ENCODE peak calls at places on chromosome 2, in nine cellular contexts. Q is CD4-positive, CD25-positive, alpha-beta regulatory T cell; D is cardiac muscle cell; C is IMR-90; Y is MM.1S; E is colonic mucosa; M is RWPE1; G is psoas muscle; N is uterus. K is an unnamed sample.

GRCh38 chr2:128874608-128875007 is 555.9 kb upstream of the HS6ST1 start:
- DNase-seq in G (no peak), Y (no peak), D (no peak), E (no peak), M (no peak), Q (no peak), N (no peak), C (no peak), K (no peak)

GRCh38 chr2:198712485-198712884 is 745.3 kb downstream of the SATB2 start:
- DNase-seq in M (no peak), C (no peak), G (no peak), Q (no peak), N (no peak), Y (no peak), E (no peak), D (no peak), K (no peak)

GRCh38 chr2:224158061-224158460 is 119.0 kb upstream of the SERPINE2 start:
- DNase-seq in N (no peak), C (no peak), Q (no peak), E (no peak), D (no peak), G (no peak), M (no peak), Y (no peak), K (no peak)

GRCh38 chr2:226185613-226186211 is 613.9 kb downstream of the IRS1 start:
- DNase-seq in Y (no peak), M (peak; percentile 60), G (no peak), Q (no peak), N (no peak), E (no peak), D (no peak), C (peak; percentile 98), K (peak; percentile 98)

GRCh38 chr2:73700661-73701447 is 36.3 kb downstream of the TPRKB start:
- DNase-seq in D (no peak), Q (no peak), Y (no peak), M (no peak), C (no peak), N (no peak), G (no peak), E (peak; percentile 54), K (no peak)

GRCh38 chr2:55802067-55802466 is 108.4 kb upstream of the PNPT1 start:
- DNase-seq in M (no peak), Y (no peak), Q (no peak), E (no peak), C (no peak), D (no peak), N (no peak), G (no peak), K (no peak)

GRCh38 chr2:17813742-17814458 is 2.4 kb upstream of the MSGN1 start:
- DNase-seq in E (no peak), Y (peak; percentile 44), Q (no peak), D (no peak), M (no peak), C (no peak), N (peak; percentile 18), G (peak; percentile 70), K (peak; percentile 32)

GRCh38 chr2:234689911-234690379 is 193.1 kb upstream of the ARL4C start:
- DNase-seq in E (no peak), M (no peak), N (no peak), Q (no peak), D (no peak), C (no peak), G (no peak), Y (no peak), K (no peak)

GRCh38 chr2:85430780-85431601 is 12.5 kb downstream of the SH2D6 start:
- DNase-seq in Q (no peak), M (no peak), Y (no peak), E (no peak), N (no peak), G (no peak), C (no peak), D (no peak), K (no peak)

GRCh38 chr2:207767461-207768167 is 2.1 kb downstream of the FZD5 start:
- DNase-seq in E (peak; percentile 74), Y (no peak), Q (no peak), G (peak; percentile 71), N (peak; percentile 29), M (peak; percentile 13), C (no peak), D (peak; percentile 40), K (no peak)

GRCh38 chr2:124163825-124164224 is 138.7 kb downstream of the CNTNAP5 start:
- DNase-seq in Y (no peak), E (no peak), N (no peak), M (no peak), D (no peak), C (no peak), Q (no peak), G (no peak), K (no peak)

GRCh38 chr2:43136011-43136799 is 90.2 kb downstream of the ZFP36L2 start:
- DNase-seq in D (no peak), C (no peak), E (no peak), G (no peak), M (no peak), Y (no peak), Q (no peak), N (no peak), K (no peak)

DNA sequence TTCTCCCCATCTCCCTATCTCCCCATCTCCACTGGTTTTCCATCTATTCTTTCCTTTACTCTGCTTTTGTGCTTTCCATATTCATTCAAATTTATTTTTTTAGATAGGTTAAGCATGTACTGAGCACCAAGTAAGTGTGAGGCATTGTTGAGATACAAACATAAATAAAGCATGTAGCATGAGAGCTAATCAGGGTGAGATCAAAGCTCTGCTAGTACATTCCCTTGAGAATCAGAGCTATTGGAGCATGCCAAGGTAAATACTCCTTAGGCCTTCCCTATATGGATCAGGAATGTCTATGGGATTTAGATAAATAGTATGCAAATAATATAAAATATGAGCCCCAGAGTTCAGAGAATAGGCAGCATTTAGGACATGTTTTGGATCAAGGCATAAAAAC is 25.3 kb downstream of the BABAM2 start:
- DNase-seq in M (no peak), Y (no peak), Q (no peak), G (no peak), D (no peak), C (peak; percentile 6), N (no peak), E (no peak), K (no peak)
- H3K27ac ChIP-seq in M (no peak overlapping the region), Y (no peak overlapping the region), Q (no peak overlapping the region), G (peak overlapping the region; percentile 84), D (no peak overlapping the region), C (no peak overlapping the region), N (peak overlapping the region; percentile 91), E (no peak overlapping the region), K (no peak overlapping the region)

DNA sequence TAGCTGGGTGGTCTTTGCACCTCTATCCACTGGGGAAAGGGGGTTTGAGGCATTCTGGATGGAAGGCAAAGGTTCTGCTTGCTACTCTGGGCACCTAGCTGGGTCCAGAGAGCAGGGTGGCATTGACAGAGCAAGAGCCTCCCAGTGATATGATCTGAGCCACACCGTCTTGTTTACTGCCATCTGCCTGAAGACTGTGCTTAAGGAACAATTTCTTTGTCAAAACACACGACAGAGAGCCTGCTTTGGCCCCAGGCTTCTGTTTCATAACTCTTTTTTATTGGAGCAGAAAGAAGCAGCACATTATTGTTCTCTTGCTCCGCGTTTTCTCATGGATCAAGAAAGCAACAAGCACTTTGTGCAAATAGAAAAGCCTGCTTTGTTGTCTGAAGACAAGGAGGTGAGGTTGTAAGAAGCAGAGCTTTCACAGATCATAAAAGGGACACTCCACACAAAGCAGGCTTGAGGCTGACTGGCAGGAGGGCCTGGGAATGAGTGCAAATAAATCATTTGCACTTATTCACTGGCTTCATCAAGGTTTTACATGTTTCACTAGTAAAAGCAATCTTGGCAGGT is 118.2 kb upstream of the FAM136A start:
- DNase-seq in N (no peak), C (no peak), G (no peak), Q (no peak), M (no peak), E (no peak), D (no peak), Y (no peak), K (no peak)
- H3K27ac ChIP-seq in N (no peak overlapping the region), C (no peak overlapping the region), G (no peak overlapping the region), Q (no peak overlapping the region), M (no peak overlapping the region), E (no peak overlapping the region), D (no peak overlapping the region), Y (no peak overlapping the region), K (no peak overlapping the region)

GRCh38 chr2:152449578-152449977 is 114.6 kb downstream of the FMNL2 start:
- DNase-seq in M (no peak), G (no peak), C (no peak), D (no peak), N (no peak), Q (no peak), Y (no peak), E (no peak), K (no peak)

GRCh38 chr2:152447897-152448296 is 112.9 kb downstream of the FMNL2 start:
- DNase-seq in N (no peak), E (no peak), C (no peak), D (no peak), Q (no peak), M (peak; percentile 42), Y (no peak), G (no peak), K (no peak)

GRCh38 chr2:152448621-152449020 is 113.6 kb downstream of the FMNL2 start:
- DNase-seq in M (no peak), Y (no peak), E (no peak), D (no peak), C (no peak), Q (no peak), N (no peak), G (no peak), K (no peak)

GRCh38 chr2:152452256-152452973 is 117.4 kb downstream of the FMNL2 start:
- DNase-seq in N (no peak), E (no peak), G (no peak), Y (no peak), M (no peak), C (no peak), D (no peak), Q (no peak), K (no peak)

DNA sequence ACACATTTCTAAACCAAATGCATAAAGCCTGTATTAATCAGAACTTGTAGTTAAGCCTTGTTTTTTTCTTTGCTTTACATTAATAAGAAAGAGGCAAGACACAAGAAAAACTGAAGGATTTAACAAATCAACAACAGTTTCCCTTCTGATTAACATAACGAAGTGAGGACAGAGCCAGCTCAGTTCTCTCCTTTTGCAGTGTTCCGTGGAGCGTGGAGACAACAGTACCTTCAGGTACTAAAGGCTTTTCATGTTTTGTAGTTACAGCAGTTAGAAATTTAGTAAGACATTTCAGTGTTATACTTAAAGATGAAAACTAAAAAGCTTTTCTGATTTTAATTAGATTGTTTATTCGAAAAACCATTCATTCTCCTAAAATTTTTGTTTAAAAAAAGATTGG is 115.2 kb downstream of the FMNL2 start:
- DNase-seq in M (no peak), C (no peak), Q (no peak), N (no peak), D (no peak), G (no peak), E (no peak), Y (no peak), K (no peak)
- H3K27ac ChIP-seq in M (no peak overlapping the region), C (no peak overlapping the region), Q (no peak overlapping the region), N (no peak overlapping the region), D (no peak overlapping the region), G (no peak overlapping the region), E (no peak overlapping the region), Y (no peak overlapping the region), K (no peak overlapping the region)

GRCh38 chr2:24269270-24269669 is 91.1 kb downstream of the ITSN2 start:
- DNase-seq in M (peak; percentile 42), Y (no peak), C (peak; percentile 26), D (no peak), E (no peak), Q (no peak), G (no peak), N (no peak), K (no peak)
- H3K27ac ChIP-seq in M (no peak overlapping the region), Y (no peak overlapping the region), C (no peak overlapping the region), D (no peak overlapping the region), E (no peak overlapping the region), Q (no peak overlapping the region), G (peak overlapping the region; percentile 53), N (no peak overlapping the region), K (no peak overlapping the region)

GRCh38 chr2:109702250-109702985 is 88.3 kb downstream of the SOWAHC start:
- DNase-seq in Q (no peak), G (no peak), E (no peak), N (no peak), D (no peak), C (peak; percentile 63), Y (no peak), M (peak; percentile 96), K (peak; percentile 76)
- H3K27ac ChIP-seq in Q (no peak overlapping the region), G (no peak overlapping the region), E (peak overlapping the region; percentile 52), N (no peak overlapping the region), D (no peak overlapping the region), C (no peak overlapping the region), Y (no peak overlapping the region), M (peak overlapping the region; percentile 98), K (peak overlapping the region; percentile 91)

K was measured in SJSA1.